ENCODE peak calls at places on chromosomes 13 and 19, in six cellular contexts. N is C1 segment of cervical spinal cord, H is NCI-H2081, G is COR-L47, Y is AG04450, D is nephron progenitor cell. R is an unnamed sample.

GRCh38 chr13:79723462-79724116 is 242.6 kb downstream of the NDFIP2 start:
- DNase-seq in H (no peak), Y (no peak), D (no peak), N (no peak), G (no peak), R (no peak)

GRCh38 chr19:29478578-29479565 is 46.9 kb upstream of the VSTM2B start:
- DNase-seq in Y (no peak), G (peak), D (peak), H (no peak), N (no peak), R (peak)

GRCh38 chr19:39078436-39079200 is 5.5 kb upstream of the ACP7 start:
- DNase-seq in Y (peak), N (peak), D (no peak), G (no peak), H (no peak), R (no peak)

GRCh38 chr13:21055511-21056045 is 5.8 kb downstream of the LATS2 start:
- DNase-seq in H (no peak), N (no peak), Y (no peak), G (no peak), D (no peak), R (no peak)

GRCh38 chr13:43374621-43375020 is 351.2 kb downstream of the DNAJC15 start:
- DNase-seq in G (no peak), H (no peak), N (no peak), Y (no peak), D (no peak), R (no peak)

GRCh38 chr13:44816701-44817684 is 172.3 kb downstream of the NUFIP1 start:
- DNase-seq in H (no peak), Y (no peak), N (no peak), G (no peak), D (no peak), R (no peak)

GRCh38 chr13:38690231-38690630 is 3.4 kb downstream of the FREM2 start:
- DNase-seq in N (no peak), Y (no peak), D (no peak), G (no peak), H (no peak), R (no peak)

GRCh38 chr19:48508729-48509310 is 2.8 kb downstream of the LMTK3 start:
- DNase-seq in N (no peak), H (no peak), G (no peak), D (no peak), Y (no peak), R (no peak)

GRCh38 chr19:35756373-35757230 is at the start of gene HSPB6:
- DNase-seq in D (no peak), N (peak), Y (no peak), G (no peak), H (no peak), R (peak)

GRCh38 chr13:46079770-46080169 is 25.1 kb downstream of the CPB2 start:
- DNase-seq in H (no peak), D (no peak), N (no peak), Y (no peak), G (no peak), R (no peak)

GRCh38 chr13:44148159-44148929 is 225.3 kb upstream of the SERP2 start:
- DNase-seq in D (no peak), G (no peak), H (no peak), Y (no peak), N (no peak), R (peak)

GRCh38 chr13:90591260-90591926 is 756.1 kb upstream of the MIR17HG start:
- DNase-seq in Y (no peak), G (no peak), H (no peak), N (no peak), D (no peak), R (no peak)

GRCh38 chr19:45104658-45105384 is 11.8 kb downstream of the PPP1R37 start:
- DNase-seq in H (no peak), G (no peak), N (no peak), D (no peak), Y (no peak), R (no peak)

GRCh38 chr13:37386276-37386675 is 212.3 kb downstream of the POSTN start:
- DNase-seq in N (no peak), D (no peak), H (no peak), G (no peak), Y (no peak), R (no peak)

GRCh38 chr13:34044660-34045080 is 226.7 kb downstream of the RFC3 start:
- DNase-seq in D (no peak), H (no peak), N (no peak), G (no peak), Y (peak), R (no peak)

R was measured in hypothalamus.